ENCODE peak calls at places on chromosome 14, in five cellular contexts. U, Z, R, E and T are unnamed samples.

GRCh38 chr14:83019744-83020414 is 1486.2 kb upstream of the SEL1L start:
- DNase-seq in U (no peak), Z (no peak), R (no peak), E (no peak), T (no peak)

GRCh38 chr14:103314496-103315277 is 19.4 kb upstream of the EIF5 start:
- DNase-seq in U (no peak), Z (no peak), R (no peak), E (no peak), T (no peak)

GRCh38 chr14:69152181-69152943 is 557 bp downstream of the DCAF5 start:
- DNase-seq in U (no peak), Z (no peak), R (no peak), E (peak), T (peak)

GRCh38 chr14:54776361-54777001 is 126.1 kb downstream of the GCH1 start:
- DNase-seq in U (no peak), Z (no peak), R (no peak), E (peak), T (no peak)

GRCh38 chr14:70254476-70254961 is 65.8 kb upstream of the SLC8A3 start:
- DNase-seq in U (no peak), Z (peak), R (no peak), E (peak), T (no peak)

GRCh38 chr14:81423504-81423903 is 23.4 kb upstream of the STON2 start:
- DNase-seq in U (no peak), Z (no peak), R (no peak), E (no peak), T (no peak)

GRCh38 chr14:95660550-95661515 is 25.4 kb upstream of the TCL1B start:
- DNase-seq in U (no peak), Z (no peak), R (no peak), E (peak), T (no peak)

GRCh38 chr14:21049263-21049662 is 7.1 kb downstream of the RNASE7 start:
- DNase-seq in U (no peak), Z (no peak), R (no peak), E (peak), T (no peak)

GRCh38 chr14:34103176-34103575 is 152.3 kb upstream of the EGLN3 start:
- DNase-seq in U (no peak), Z (no peak), R (no peak), E (no peak), T (no peak)

GRCh38 chr14:78701246-78701645 is 531.1 kb downstream of the NRXN3 start:
- DNase-seq in U (no peak), Z (no peak), R (no peak), E (peak), T (no peak)

GRCh38 chr14:63046339-63047268 is 1.3 kb upstream of the KCNH5 start:
- DNase-seq in U (no peak), Z (no peak), R (no peak), E (no peak), T (peak)

GRCh38 chr14:100049220-100049619 is 16.0 kb upstream of the EVL start:
- DNase-seq in U (no peak), Z (no peak), R (no peak), E (peak), T (no peak)

GRCh38 chr14:103281496-103282231 is 52.4 kb upstream of the EIF5 start:
- DNase-seq in U (no peak), Z (peak), R (no peak), E (peak), T (no peak)

GRCh38 chr14:87468531-87468930 is 524.5 kb downstream of the GALC start:
- DNase-seq in U (no peak), Z (no peak), R (no peak), E (no peak), T (no peak)

GRCh38 chr14:30822080-30822571 is 52.2 kb upstream of the COCH start:
- DNase-seq in U (no peak), Z (no peak), R (no peak), E (no peak), T (no peak)

GRCh38 chr14:36646664-36647416 is 14.8 kb upstream of the PAX9 start:
- DNase-seq in U (no peak), Z (no peak), R (no peak), E (no peak), T (peak)

GRCh38 chr14:76293923-76294322 is 82.0 kb upstream of the ESRRB start:
- DNase-seq in U (no peak), Z (no peak), R (no peak), E (no peak), T (no peak)